ENCODE peak calls at places on chromosomes 11 and 22, in seven cellular contexts. One of them, this sample, is unnamed.

GRCh38 chr11:28090052-28090749 is 17.8 kb downstream of the KIF18A start:
- DNase-seq in mammary epithelial cell: no peak
- DNase-seq in keratinocyte: no peak
- DNase-seq in GM23248: peak; percentile 63
- DNase-seq in neural progenitor cell: no peak
- DNase-seq in fibroblast of lung: peak; percentile 73
- DNase-seq in IMR-90: peak; percentile 82
- DNase-seq in this sample: peak; percentile 66

GRCh38 chr11:108705061-108705460 is 40.2 kb downstream of the DDX10 start:
- DNase-seq in GM23248: no peak
- DNase-seq in mammary epithelial cell: no peak
- DNase-seq in neural progenitor cell: no peak
- DNase-seq in keratinocyte: no peak
- DNase-seq in IMR-90: no peak
- DNase-seq in fibroblast of lung: no peak
- DNase-seq in this sample: no peak

GRCh38 chr11:65546217-65546958 is 11.8 kb downstream of the LTBP3 start:
- DNase-seq in neural progenitor cell: peak; percentile 94
- DNase-seq in IMR-90: no peak
- DNase-seq in fibroblast of lung: no peak
- DNase-seq in GM23248: no peak
- DNase-seq in mammary epithelial cell: peak; percentile 34
- DNase-seq in keratinocyte: no peak
- DNase-seq in this sample: no peak

GRCh38 chr11:73875380-73875779 is 1.3 kb downstream of the COA4 start:
- DNase-seq in GM23248: no peak
- DNase-seq in IMR-90: no peak
- DNase-seq in fibroblast of lung: no peak
- DNase-seq in keratinocyte: no peak
- DNase-seq in neural progenitor cell: no peak
- DNase-seq in mammary epithelial cell: no peak
- DNase-seq in this sample: no peak

GRCh38 chr11:536841-537621 is at the start of gene LRRC56:
- DNase-seq in neural progenitor cell: peak; percentile 92
- DNase-seq in IMR-90: peak; percentile 77
- DNase-seq in keratinocyte: no peak
- DNase-seq in fibroblast of lung: peak; percentile 73
- DNase-seq in GM23248: peak; percentile 86
- DNase-seq in mammary epithelial cell: peak; percentile 58
- DNase-seq in this sample: peak; percentile 49

GRCh38 chr22:48185071-48185470 is 1422.6 kb downstream of the TBC1D22A start:
- DNase-seq in mammary epithelial cell: no peak
- DNase-seq in IMR-90: no peak
- DNase-seq in fibroblast of lung: no peak
- DNase-seq in GM23248: no peak
- DNase-seq in keratinocyte: no peak
- DNase-seq in neural progenitor cell: no peak
- DNase-seq in this sample: no peak

GRCh38 chr11:75301602-75302345 is 49.7 kb downstream of the ARRB1 start:
- DNase-seq in mammary epithelial cell: no peak
- DNase-seq in keratinocyte: no peak
- DNase-seq in IMR-90: no peak
- DNase-seq in fibroblast of lung: no peak
- DNase-seq in neural progenitor cell: no peak
- DNase-seq in GM23248: no peak
- DNase-seq in this sample: no peak

GRCh38 chr11:20110908-20111669 is 49.2 kb downstream of the DBX1 start:
- DNase-seq in GM23248: peak; percentile 71
- DNase-seq in fibroblast of lung: peak; percentile 98
- DNase-seq in mammary epithelial cell: peak; percentile 93
- DNase-seq in IMR-90: peak; percentile 85
- DNase-seq in neural progenitor cell: peak; percentile 76
- DNase-seq in keratinocyte: peak; percentile 79
- DNase-seq in this sample: peak; percentile 98

GRCh38 chr11:20015101-20015500 is 145.2 kb downstream of the DBX1 start:
- DNase-seq in mammary epithelial cell: no peak
- DNase-seq in GM23248: no peak
- DNase-seq in fibroblast of lung: peak; percentile 42
- DNase-seq in neural progenitor cell: no peak
- DNase-seq in IMR-90: no peak
- DNase-seq in keratinocyte: no peak
- DNase-seq in this sample: no peak

GRCh38 chr11:28961726-28962125 is 853.5 kb downstream of the METTL15 start:
- DNase-seq in fibroblast of lung: no peak
- DNase-seq in IMR-90: no peak
- DNase-seq in GM23248: no peak
- DNase-seq in keratinocyte: no peak
- DNase-seq in neural progenitor cell: no peak
- DNase-seq in mammary epithelial cell: no peak
- DNase-seq in this sample: no peak

GRCh38 chr11:9672288-9672916 is 8.5 kb downstream of the SWAP70 start:
- DNase-seq in neural progenitor cell: no peak
- DNase-seq in GM23248: no peak
- DNase-seq in mammary epithelial cell: no peak
- DNase-seq in keratinocyte: no peak
- DNase-seq in fibroblast of lung: peak; percentile 38
- DNase-seq in IMR-90: peak; percentile 54
- DNase-seq in this sample: peak; percentile 10

GRCh38 chr11:31813961-31814868 is 3.1 kb upstream of the PAX6 start:
- DNase-seq in fibroblast of lung: peak; percentile 44
- DNase-seq in neural progenitor cell: peak; percentile 63
- DNase-seq in mammary epithelial cell: no peak
- DNase-seq in GM23248: no peak
- DNase-seq in IMR-90: no peak
- DNase-seq in keratinocyte: no peak
- DNase-seq in this sample: peak; percentile 23

GRCh38 chr22:17120711-17121234 is 387 bp downstream of the TMEM121B start:
- DNase-seq in GM23248: peak; percentile 46
- DNase-seq in keratinocyte: no peak
- DNase-seq in fibroblast of lung: peak; percentile 8
- DNase-seq in mammary epithelial cell: no peak
- DNase-seq in IMR-90: no peak
- DNase-seq in neural progenitor cell: peak; percentile 76
- DNase-seq in this sample: no peak

GRCh38 chr22:49515486-49515885 is 312.2 kb downstream of the BRD1 start:
- DNase-seq in fibroblast of lung: no peak
- DNase-seq in neural progenitor cell: no peak
- DNase-seq in GM23248: no peak
- DNase-seq in mammary epithelial cell: no peak
- DNase-seq in IMR-90: no peak
- DNase-seq in keratinocyte: no peak
- DNase-seq in this sample: no peak

GRCh38 chr11:113274708-113275582 is 39.4 kb upstream of the TTC12 start:
- DNase-seq in fibroblast of lung: no peak
- DNase-seq in GM23248: peak; percentile 33
- DNase-seq in mammary epithelial cell: peak; percentile 34
- DNase-seq in keratinocyte: no peak
- DNase-seq in neural progenitor cell: peak; percentile 56
- DNase-seq in IMR-90: no peak
- DNase-seq in this sample: no peak

GRCh38 chr11:118074091-118074685 is 2.7 kb upstream of the TMPRSS4 start:
- DNase-seq in mammary epithelial cell: no peak
- DNase-seq in GM23248: no peak
- DNase-seq in fibroblast of lung: no peak
- DNase-seq in keratinocyte: no peak
- DNase-seq in IMR-90: no peak
- DNase-seq in neural progenitor cell: no peak
- DNase-seq in this sample: no peak

GRCh38 chr11:122737951-122738693 is 82.6 kb downstream of the UBASH3B start:
- DNase-seq in neural progenitor cell: peak; percentile 33
- DNase-seq in IMR-90: peak; percentile 45
- DNase-seq in mammary epithelial cell: no peak
- DNase-seq in GM23248: no peak
- DNase-seq in keratinocyte: no peak
- DNase-seq in fibroblast of lung: no peak
- DNase-seq in this sample: no peak
- H3K27ac ChIP-seq in neural progenitor cell: no peak overlapping the region
- H3K27ac ChIP-seq in IMR-90: no peak overlapping the region
- H3K27ac ChIP-seq in mammary epithelial cell: no peak overlapping the region
- H3K27ac ChIP-seq in GM23248: no peak overlapping the region
- H3K27ac ChIP-seq in keratinocyte: no peak overlapping the region
- H3K27ac ChIP-seq in fibroblast of lung: no peak overlapping the region
- H3K27ac ChIP-seq in this sample: no peak overlapping the region

GRCh38 chr11:126008956-126009355 is 53.7 kb downstream of the CDON start:
- DNase-seq in neural progenitor cell: no peak
- DNase-seq in keratinocyte: no peak
- DNase-seq in mammary epithelial cell: no peak
- DNase-seq in IMR-90: no peak
- DNase-seq in GM23248: no peak
- DNase-seq in fibroblast of lung: no peak
- DNase-seq in this sample: no peak
- H3K9ac ChIP-seq in neural progenitor cell: no peak overlapping the region
- H3K9ac ChIP-seq in keratinocyte: no peak overlapping the region
- H3K9ac ChIP-seq in mammary epithelial cell: no peak overlapping the region
- H3K9ac ChIP-seq in IMR-90: no peak overlapping the region
- H3K9ac ChIP-seq in GM23248: no peak overlapping the region
- H3K9ac ChIP-seq in fibroblast of lung: no peak overlapping the region
- H3K9ac ChIP-seq in this sample: no peak overlapping the region

GRCh38 chr11:72426758-72427157 is 7.6 kb downstream of the CLPB start:
- DNase-seq in neural progenitor cell: no peak
- DNase-seq in IMR-90: no peak
- DNase-seq in fibroblast of lung: no peak
- DNase-seq in mammary epithelial cell: no peak
- DNase-seq in GM23248: no peak
- DNase-seq in keratinocyte: no peak
- DNase-seq in this sample: no peak
- H4K20me1 ChIP-seq in neural progenitor cell: no peaks in the 10 kb centered on the region
- H4K20me1 ChIP-seq in IMR-90: peaks cover under 1% of the 10 kb centered on the region
- H4K20me1 ChIP-seq in fibroblast of lung: no peaks in the 10 kb centered on the region
- H4K20me1 ChIP-seq in mammary epithelial cell: no peaks in the 10 kb centered on the region
- H4K20me1 ChIP-seq in GM23248: no peaks in the 10 kb centered on the region
- H4K20me1 ChIP-seq in keratinocyte: no peaks in the 10 kb centered on the region
- H4K20me1 ChIP-seq in this sample: peaks cover 23% of the 10 kb centered on the region

GRCh38 chr11:62599069-62599696 is 2.5 kb downstream of the MTA2 start:
- DNase-seq in GM23248: peak; percentile 99
- DNase-seq in fibroblast of lung: peak; percentile 99
- DNase-seq in neural progenitor cell: peak; percentile 77
- DNase-seq in IMR-90: peak; percentile 99
- DNase-seq in mammary epithelial cell: peak; percentile 95
- DNase-seq in keratinocyte: peak; percentile 99
- DNase-seq in this sample: peak; percentile 97
- H3K27ac ChIP-seq in GM23248: peak overlapping the region; percentile 77
- H3K27ac ChIP-seq in fibroblast of lung: peak overlapping the region; percentile 24
- H3K27ac ChIP-seq in neural progenitor cell: no peak overlapping the region
- H3K27ac ChIP-seq in IMR-90: peak overlapping the region; percentile 76
- H3K27ac ChIP-seq in mammary epithelial cell: peak overlapping the region; percentile 66
- H3K27ac ChIP-seq in keratinocyte: peak overlapping the region; percentile 95
- H3K27ac ChIP-seq in this sample: no peak overlapping the region

GRCh38 chr11:96242191-96242845 is 100.7 kb downstream of the MAML2 start:
- DNase-seq in neural progenitor cell: peak; percentile 16
- DNase-seq in GM23248: peak; percentile 70
- DNase-seq in mammary epithelial cell: no peak
- DNase-seq in fibroblast of lung: no peak
- DNase-seq in keratinocyte: no peak
- DNase-seq in IMR-90: no peak
- DNase-seq in this sample: no peak

GRCh38 chr11:96238563-96239166 is 104.3 kb downstream of the MAML2 start:
- DNase-seq in GM23248: peak; percentile 58
- DNase-seq in mammary epithelial cell: no peak
- DNase-seq in keratinocyte: no peak
- DNase-seq in IMR-90: peak; percentile 72
- DNase-seq in fibroblast of lung: peak; percentile 67
- DNase-seq in neural progenitor cell: no peak
- DNase-seq in this sample: peak; percentile 63

GRCh38 chr11:96242971-96243647 is 99.9 kb downstream of the MAML2 start:
- DNase-seq in neural progenitor cell: peak; percentile 87
- DNase-seq in keratinocyte: peak; percentile 72
- DNase-seq in IMR-90: peak; percentile 98
- DNase-seq in GM23248: peak; percentile 98
- DNase-seq in mammary epithelial cell: peak; percentile 92
- DNase-seq in fibroblast of lung: peak; percentile 99
- DNase-seq in this sample: peak; percentile 98

GRCh38 chr11:96237759-96238158 is 105.2 kb downstream of the MAML2 start:
- DNase-seq in keratinocyte: no peak
- DNase-seq in GM23248: no peak
- DNase-seq in mammary epithelial cell: no peak
- DNase-seq in fibroblast of lung: no peak
- DNase-seq in IMR-90: no peak
- DNase-seq in neural progenitor cell: peak; percentile 39
- DNase-seq in this sample: no peak

DNA sequence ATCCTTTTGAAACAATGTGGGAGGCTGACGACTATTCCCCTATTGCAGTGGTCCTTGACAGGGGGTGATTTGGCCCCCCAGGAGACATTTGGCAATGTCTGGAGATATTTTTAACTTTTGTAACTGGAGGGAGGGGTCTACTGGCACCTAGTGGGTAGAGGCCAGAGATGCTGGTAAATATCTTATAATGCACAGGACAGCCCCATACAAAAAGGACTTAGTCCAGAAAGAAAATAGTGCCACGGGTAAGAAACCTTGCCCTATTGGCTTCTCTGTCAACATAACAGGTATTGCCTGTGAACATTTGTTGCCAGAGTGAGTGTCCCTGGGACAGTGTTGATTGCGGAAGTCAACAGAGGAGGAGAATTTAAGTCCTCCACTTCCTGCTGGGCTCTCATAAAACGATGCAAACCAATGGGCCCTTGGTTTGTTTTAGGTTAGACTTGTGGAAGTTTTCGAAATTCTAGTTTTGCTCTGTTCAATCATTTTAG is 101.6 kb downstream of the MAML2 start:
- DNase-seq in mammary epithelial cell: no peak
- DNase-seq in IMR-90: no peak
- DNase-seq in keratinocyte: no peak
- DNase-seq in neural progenitor cell: no peak
- DNase-seq in fibroblast of lung: no peak
- DNase-seq in GM23248: no peak
- DNase-seq in this sample: no peak
- H3K9ac ChIP-seq in mammary epithelial cell: no peak overlapping the region
- H3K9ac ChIP-seq in IMR-90: no peak overlapping the region
- H3K9ac ChIP-seq in keratinocyte: no peak overlapping the region
- H3K9ac ChIP-seq in neural progenitor cell: no peak overlapping the region
- H3K9ac ChIP-seq in fibroblast of lung: no peak overlapping the region
- H3K9ac ChIP-seq in GM23248: no peak overlapping the region
- H3K9ac ChIP-seq in this sample: no peak overlapping the region

DNA sequence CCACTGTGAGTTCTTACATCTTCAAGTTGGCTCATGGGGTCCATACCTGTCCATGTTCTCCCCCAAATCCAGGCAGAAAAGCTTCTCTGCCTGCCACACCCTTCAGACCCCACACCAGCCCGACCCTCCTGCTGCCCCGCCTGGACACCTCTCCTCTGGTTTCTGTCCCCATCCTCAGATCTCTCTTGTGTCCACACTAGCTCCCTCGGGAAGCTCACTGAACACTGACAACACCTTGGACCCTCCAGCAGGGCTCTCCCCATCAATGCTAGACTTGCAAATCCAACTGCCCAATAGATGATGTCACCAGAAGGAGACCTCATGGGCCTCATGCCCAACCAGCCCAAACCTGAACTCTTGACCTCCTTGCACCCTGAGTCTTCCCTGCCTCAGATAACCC is 2.9 kb downstream of the SCARF2 start:
- DNase-seq in neural progenitor cell: no peak
- DNase-seq in mammary epithelial cell: no peak
- DNase-seq in IMR-90: no peak
- DNase-seq in GM23248: no peak
- DNase-seq in fibroblast of lung: no peak
- DNase-seq in keratinocyte: no peak
- DNase-seq in this sample: no peak
- H4K20me1 ChIP-seq in neural progenitor cell: peaks cover 89% of the 10 kb centered on the region
- H4K20me1 ChIP-seq in mammary epithelial cell: peaks cover 4% of the 10 kb centered on the region
- H4K20me1 ChIP-seq in IMR-90: peaks cover 70% of the 10 kb centered on the region
- H4K20me1 ChIP-seq in GM23248: peaks cover 5% of the 10 kb centered on the region
- H4K20me1 ChIP-seq in fibroblast of lung: no peaks in the 10 kb centered on the region
- H4K20me1 ChIP-seq in keratinocyte: peaks cover 10% of the 10 kb centered on the region
- H4K20me1 ChIP-seq in this sample: peaks cover 84% of the 10 kb centered on the region